ENCODE peak calls at places on chromosomes 6 and 20, in ten cellular contexts. L is sigmoid colon; F is HEK293T; A is astrocyte; D is H9; M is GM12891; B is bronchial epithelial cell; H is activated CD4-positive, CD25-positive, alpha-beta regulatory T cell; I is stimulated activated naive CD8-positive, alpha-beta T cell treated with anti-CD3 and anti-CD28 coated beads, Interleukin-15, Interleukin-2, amounts not matched to agents 100 U/mL and 50 U/mL, for 24 hours; K is adipocyte. O is an unnamed sample.

GRCh38 chr20:43963872-43964791 is 49.5 kb downstream of the TOX2 start:
- DNase-seq in K (no peak), B (no peak), H (no peak), F (no peak), M (no peak), I (no peak), A (peak), D (no peak), L (peak), O (no peak)

GRCh38 chr6:129648819-129649491 is 61.0 kb downstream of the ARHGAP18 start:
- DNase-seq in A (no peak), F (no peak), D (no peak), L (no peak), I (no peak), M (no peak), H (no peak), B (no peak), K (no peak), O (no peak)

GRCh38 chr6:33732819-33733218 is 13.9 kb downstream of the IP6K3 start:
- DNase-seq in D (no peak), I (no peak), B (no peak), F (no peak), K (peak), L (no peak), A (no peak), H (no peak), M (no peak), O (no peak)

GRCh38 chr20:61954276-61955021 is 111.2 kb downstream of the TAF4 start:
- DNase-seq in B (no peak), D (no peak), H (no peak), M (no peak), I (no peak), L (peak), K (no peak), F (no peak), A (no peak), O (no peak)

GRCh38 chr6:158028421-158028820 is 46.8 kb downstream of the SYNJ2 start:
- DNase-seq in K (no peak), A (no peak), I (no peak), F (no peak), M (no peak), H (no peak), D (no peak), L (no peak), B (no peak), O (no peak)

GRCh38 chr6:37628611-37629320 is 68.9 kb downstream of the MDGA1 start:
- DNase-seq in K (peak), M (no peak), A (peak), F (no peak), D (no peak), L (peak), I (no peak), H (no peak), B (peak), O (no peak)

GRCh38 chr6:132964868-132965382 is 150.6 kb downstream of the RPS12 start:
- DNase-seq in B (no peak), M (no peak), I (no peak), A (no peak), D (no peak), L (no peak), H (no peak), K (peak), F (no peak), O (no peak)

GRCh38 chr6:28218312-28219248 is 6.5 kb upstream of the ZSCAN9 start:
- DNase-seq in B (no peak), M (peak), D (peak), I (peak), L (peak), H (no peak), A (peak), F (peak), K (peak), O (peak)

GRCh38 chr6:56491606-56492328 is 150.9 kb downstream of the DST start:
- DNase-seq in A (peak), B (no peak), K (no peak), L (no peak), D (no peak), I (no peak), F (no peak), H (no peak), M (no peak), O (no peak)

GRCh38 chr6:164859791-164860190 is 449.6 kb downstream of the C6orf118 start:
- DNase-seq in F (no peak), K (no peak), I (no peak), B (peak), A (peak), H (no peak), D (no peak), M (no peak), L (no peak), O (no peak)

GRCh38 chr6:27495386-27496135 is 22.7 kb upstream of the ZNF184 start:
- DNase-seq in H (peak), I (peak), B (peak), L (no peak), M (no peak), A (peak), K (peak), F (peak), D (peak), O (peak)

GRCh38 chr6:4820704-4821276 is 44.6 kb downstream of the CDYL start:
- DNase-seq in A (peak), K (peak), H (no peak), I (no peak), F (no peak), L (no peak), B (no peak), M (no peak), D (no peak), O (no peak)

GRCh38 chr20:3563113-3563512 is 92.3 kb downstream of the ATRN start:
- DNase-seq in I (no peak), H (no peak), F (no peak), B (no peak), K (no peak), L (no peak), A (no peak), D (no peak), M (no peak), O (no peak)

GRCh38 chr6:87154641-87155271 is 609 bp upstream of the ZNF292 start:
- DNase-seq in H (peak), I (no peak), K (peak), D (no peak), M (peak), F (peak), L (no peak), B (peak), A (peak), O (no peak)

GRCh38 chr20:39067526-39068216 is 105.5 kb downstream of the DHX35 start:
- DNase-seq in M (no peak), B (no peak), L (no peak), F (no peak), I (no peak), D (no peak), A (peak), H (no peak), K (no peak), O (no peak)

GRCh38 chr6:170290306-170291128 is at the start of gene DLL1:
- DNase-seq in H (no peak), K (peak), M (no peak), L (peak), F (peak), I (peak), D (peak), A (peak), B (peak), O (peak)